ENCODE peak calls at places on chromosomes 12 and 14, in eight cellular contexts. F is astrocyte; S is HEK293T; V is T-helper 9 cell; Z is left cardiac atrium; B is central memory CD4-positive, alpha-beta T cell; J is amygdala; X is NCI-H524. E is an unnamed sample.
A peak's percentile ranks its signal among the peaks of the same experiment; 100 is the strongest.

GRCh38 chr12:69720748-69721147 is 17.9 kb upstream of the RAB3IP start:
- DNase-seq in B (no peak), X (no peak), J (no peak), V (no peak), S (no peak), Z (no peak), F (no peak), E (no peak)

GRCh38 chr14:73477618-73478266 is 13.0 kb upstream of the RIOX1 start:
- DNase-seq in X (no peak), V (no peak), S (no peak), B (no peak), J (no peak), Z (no peak), F (peak; percentile 74), E (no peak)

GRCh38 chr12:29447285-29447975 is 50.1 kb downstream of the OVCH1 start:
- DNase-seq in X (no peak), Z (no peak), J (no peak), V (no peak), F (no peak), S (no peak), B (no peak), E (no peak)

GRCh38 chr14:57089901-57090300 is 178.8 kb downstream of the EXOC5 start:
- DNase-seq in J (no peak), S (no peak), V (no peak), F (no peak), X (no peak), B (no peak), Z (no peak), E (no peak)

GRCh38 chr14:53193193-53193592 is 40.1 kb upstream of the DDHD1 start:
- DNase-seq in Z (no peak), B (no peak), J (no peak), V (no peak), X (no peak), F (peak; percentile 72), S (no peak), E (no peak)

GRCh38 chr12:17618831-17619230 is 471.2 kb downstream of the RERGL start:
- DNase-seq in S (no peak), X (no peak), J (no peak), V (no peak), B (no peak), F (no peak), Z (no peak), E (no peak)

GRCh38 chr12:131124487-131125280 is 171.0 kb downstream of the ADGRD1 start:
- DNase-seq in X (peak; percentile 32), V (no peak), S (no peak), B (no peak), Z (no peak), F (no peak), J (no peak), E (no peak)

GRCh38 chr12:111776836-111777344 is 10.2 kb downstream of the ALDH2 start:
- DNase-seq in F (no peak), V (no peak), J (no peak), S (no peak), X (no peak), Z (no peak), B (no peak), E (no peak)

GRCh38 chr14:69501362-69501964 is 16.9 kb downstream of the PLEKHD1 start:
- DNase-seq in S (no peak), F (no peak), X (peak; percentile 50), J (peak; percentile 50), B (no peak), Z (peak; percentile 34), V (no peak), E (no peak)